ENCODE peak calls at places on chromosomes 12 and 14, in six cellular contexts. C is H9; R is non-pigmented ciliary epithelial cell; F is heart right ventricle; Q is adrenal gland; W is stimulated activated CD4-positive, alpha-beta T cell treated with anti-CD3 and anti-CD28 coated beads, TNF-alpha, amount 100 ng/mL, for 4 hours. X is an unnamed sample.

GRCh38 chr12:114448618-114448933 is 42.6 kb upstream of the TBX5 start:
- DNase-seq in R (no peak), Q (no peak), F (peak), W (no peak), C (peak), X (no peak)

GRCh38 chr12:108633534-108634224 is at the start of gene SELPLG:
- DNase-seq in W (peak), F (peak), C (peak), R (no peak), Q (peak), X (no peak)

GRCh38 chr14:47674148-47674545 is 1.3 kb downstream of the MDGA2 start:
- DNase-seq in F (no peak), Q (no peak), C (peak), W (no peak), R (no peak), X (no peak)

GRCh38 chr12:1692895-1693294 is 2.0 kb downstream of the ADIPOR2 start:
- DNase-seq in R (no peak), C (no peak), F (no peak), W (no peak), Q (no peak), X (no peak)

GRCh38 chr14:104867371-104868059 is 2.4 kb downstream of the CEP170B start:
- DNase-seq in R (no peak), W (no peak), C (no peak), F (no peak), Q (no peak), X (no peak)

GRCh38 chr12:1928439-1929121 is 10.1 kb upstream of the CACNA2D4 start:
- DNase-seq in F (no peak), R (no peak), W (no peak), C (peak), Q (no peak), X (no peak)

GRCh38 chr12:121964813-121965643 is 46.6 kb downstream of the CFAP251 start:
- DNase-seq in W (no peak), R (no peak), Q (peak), F (no peak), C (no peak), X (no peak)

GRCh38 chr12:105156260-105156659 is 48.7 kb downstream of the WASHC4 start:
- DNase-seq in F (no peak), W (no peak), R (no peak), C (no peak), Q (no peak), X (no peak)

GRCh38 chr14:68964300-68965093 is 14.6 kb downstream of the ACTN1 start:
- DNase-seq in W (no peak), F (peak), R (no peak), Q (no peak), C (no peak), X (no peak)

GRCh38 chr12:128852026-128852725 is 1.1 kb upstream of the GLT1D1 start:
- DNase-seq in R (no peak), Q (no peak), C (no peak), W (no peak), F (no peak), X (no peak)

GRCh38 chr14:73722581-73722980 is 8.4 kb upstream of the PNMA1 start:
- DNase-seq in R (no peak), W (no peak), C (no peak), Q (no peak), F (no peak), X (no peak)

GRCh38 chr12:71223139-71223538 is 65.3 kb upstream of the TSPAN8 start:
- DNase-seq in Q (no peak), R (no peak), C (no peak), W (no peak), F (no peak), X (no peak)